ENCODE peak calls at places on chromosomes 3 and 15, in ten cellular contexts. W is G401; H is foreskin melanocyte; V is kidney epithelial cell; B is HFFc6; P is ascending aorta; I is fibroblast of gingiva; Q is stimulated activated CD8-positive, alpha-beta memory T cell treated with anti-CD3 and anti-CD28 coated beads, Interleukin-2, amount 100 ng/mL, for 1 hour; S is NCI-H524; D is NCI-H1417 treated with DMSO at 0.1 percent for 48 hours. U is an unnamed sample.

GRCh38 chr3:71130516-71131384 is 452.8 kb downstream of the FOXP1 start:
- DNase-seq in W (peak), H (peak), V (peak), B (peak), P (no peak), I (peak), Q (peak), S (no peak), D (no peak), U (peak)

GRCh38 chr3:168865022-168865551 is 769.4 kb upstream of the GOLIM4 start:
- DNase-seq in W (no peak), H (peak), V (no peak), B (peak), P (no peak), I (peak), Q (no peak), S (no peak), D (no peak), U (no peak)

GRCh38 chr3:139201446-139202225 is 142.2 kb upstream of the MRPS22 start:
- DNase-seq in W (no peak), H (no peak), V (no peak), B (no peak), P (no peak), I (no peak), Q (no peak), S (no peak), D (no peak), U (no peak)

GRCh38 chr3:151306168-151306810 is 10.3 kb downstream of the GPR87 start:
- DNase-seq in W (no peak), H (no peak), V (no peak), B (no peak), P (no peak), I (no peak), Q (no peak), S (no peak), D (no peak), U (no peak)

GRCh38 chr3:111936191-111936841 is 42.5 kb upstream of the ABHD10 start:
- DNase-seq in W (no peak), H (peak), V (no peak), B (peak), P (no peak), I (peak), Q (no peak), S (no peak), D (no peak), U (no peak)

GRCh38 chr15:59473226-59473625 is 35.2 kb downstream of the FAM81A start:
- DNase-seq in W (no peak), H (no peak), V (no peak), B (no peak), P (no peak), I (no peak), Q (no peak), S (no peak), D (no peak), U (no peak)

GRCh38 chr3:155018621-155019330 is 61.3 kb upstream of the MME start:
- DNase-seq in W (no peak), H (no peak), V (peak), B (no peak), P (no peak), I (no peak), Q (no peak), S (no peak), D (no peak), U (no peak)

GRCh38 chr15:78223396-78224023 is 10.9 kb downstream of the ACSBG1 start:
- DNase-seq in W (no peak), H (peak), V (no peak), B (no peak), P (no peak), I (no peak), Q (no peak), S (peak), D (no peak), U (no peak)

GRCh38 chr15:54792526-54792925 is 404.2 kb downstream of the RSL24D1 start:
- DNase-seq in W (no peak), H (no peak), V (no peak), B (no peak), P (no peak), I (no peak), Q (no peak), S (no peak), D (no peak), U (no peak)

GRCh38 chr15:50425219-50425618 is 1.0 kb downstream of the USP8 start:
- DNase-seq in W (peak), H (peak), V (no peak), B (no peak), P (no peak), I (no peak), Q (no peak), S (no peak), D (no peak), U (no peak)

GRCh38 chr3:174951023-174951422 is 91.9 kb downstream of the NAALADL2 start:
- DNase-seq in W (no peak), H (no peak), V (peak), B (peak), P (no peak), I (peak), Q (no peak), S (no peak), D (no peak), U (no peak)